ENCODE peak calls at places on chromosomes 3 and 15, in four cellular contexts. F is psoas muscle, Z is PC-9, Y is Peyer's patch. I is an unnamed sample. For H3K4me1 and H3K27me3, the result is how much of the 10 kb centered on the place peaks cover.

GRCh38 chr3:16136042-16136441 is 38.4 kb upstream of the GALNT15 start:
- DNase-seq in Y (no peak), Z (no peak), F (no peak), I (peak)

GRCh38 chr3:31077021-31077601 is 182.7 kb upstream of the GADL1 start:
- DNase-seq in Y (no peak), F (no peak), Z (peak), I (peak)

GRCh38 chr15:50227076-50227475 is 38.5 kb downstream of the HDC start:
- DNase-seq in Y (no peak), F (no peak), Z (no peak), I (peak)

GRCh38 chr15:34665498-34666116 is 82.2 kb upstream of the GOLGA8B start:
- DNase-seq in Y (no peak), Z (no peak), F (no peak), I (peak)

GRCh38 chr3:191051037-191051436 is 148.0 kb upstream of the OSTN start:
- DNase-seq in F (no peak), Y (no peak), Z (no peak), I (no peak)

GRCh38 chr3:79810101-79810500 is 42.3 kb upstream of the ROBO1 start:
- DNase-seq in F (no peak), Y (no peak), Z (no peak), I (no peak)

GRCh38 chr15:58771621-58772235 is 626 bp downstream of the MINDY2 start:
- DNase-seq in Z (peak), F (peak), Y (peak), I (peak)

GRCh38 chr3:195164573-195165263 is 106.2 kb downstream of the XXYLT1 start:
- DNase-seq in Y (no peak), Z (no peak), F (no peak), I (no peak)

GRCh38 chr3:183318846-183319770 is 66.1 kb downstream of the B3GNT5 start:
- DNase-seq in Z (no peak), F (no peak), Y (no peak), I (no peak)

GRCh38 chr3:40043444-40043755 is 234.0 kb downstream of the MYRIP start:
- DNase-seq in Z (no peak), F (no peak), Y (no peak), I (no peak)

GRCh38 chr3:52480768-52481715 is 14.1 kb upstream of the STAB1 start:
- DNase-seq in Y (no peak), Z (no peak), F (peak), I (peak)

GRCh38 chr3:177371903-177372302 is 174.6 kb upstream of the TBL1XR1 start:
- DNase-seq in Z (no peak), Y (no peak), F (no peak), I (no peak)

GRCh38 chr3:156449712-156450574 is 105.0 kb downstream of the SSR3 start:
- DNase-seq in Y (no peak), Z (no peak), F (no peak), I (peak)

GRCh38 chr3:189799366-189799765 is 168.2 kb downstream of the TP63 start:
- DNase-seq in F (no peak), Y (no peak), Z (no peak), I (no peak)

GRCh38 chr3:30618508-30618907 is 12.1 kb downstream of the TGFBR2 start:
- DNase-seq in Z (no peak), F (no peak), Y (no peak), I (no peak)

GRCh38 chr15:46768287-46768686 is 949.0 kb upstream of the SEMA6D start:
- DNase-seq in Y (no peak), Z (no peak), F (no peak), I (no peak)

GRCh38 chr3:99468918-99469317 is 169.5 kb upstream of the COL8A1 start:
- DNase-seq in F (no peak), Z (no peak), Y (no peak), I (no peak)

GRCh38 chr15:64989331-64990167 is at the start of gene SPG21:
- DNase-seq in Y (peak), Z (peak), F (peak), I (peak)

GRCh38 chr15:64991536-64992135 is 1.9 kb upstream of the SPG21 start:
- DNase-seq in Z (no peak), F (no peak), Y (no peak), I (peak)

GRCh38 chr15:64985382-64986033 is 4.2 kb downstream of the SPG21 start:
- DNase-seq in F (no peak), Z (no peak), Y (no peak), I (peak)

GRCh38 chr15:64990168-64990470 is 405 bp upstream of the SPG21 start:
- DNase-seq in F (no peak), Y (no peak), Z (no peak), I (no peak)

GRCh38 chr15:64987136-64987535 is 2.6 kb downstream of the SPG21 start:
- DNase-seq in Z (no peak), Y (no peak), F (no peak), I (peak)
- H3K4me1 ChIP-seq in Z (under half), Y (under half), F (under half), I (under half)

GRCh38 chr3:138433892-138434275 is 532 bp upstream of the ESYT3 start:
- DNase-seq in Y (no peak), Z (no peak), F (no peak), I (no peak)

GRCh38 chr3:138435840-138436239 is 1.4 kb downstream of the ESYT3 start:
- DNase-seq in Y (no peak), Z (no peak), F (no peak), I (peak)

GRCh38 chr3:138434276-138434874 is at the start of gene ESYT3:
- DNase-seq in F (peak), Y (peak), Z (peak), I (peak)

GRCh38 chr3:138437281-138437680 is 2.9 kb downstream of the ESYT3 start:
- DNase-seq in Y (no peak), F (no peak), Z (no peak), I (no peak)

GRCh38 chr3:138434875-138435772 is 708 bp downstream of the ESYT3 start:
- DNase-seq in F (no peak), Z (peak), Y (no peak), I (peak)
- H3K27me3 ChIP-seq in F (under half), Z (under half), Y (under half), I (under half)

GRCh38 chr3:188239577-188239976 is 85.6 kb downstream of the LPP start:
- DNase-seq in Y (no peak), Z (no peak), F (no peak), I (no peak)

GRCh38 chr3:188241072-188241471 is 87.1 kb downstream of the LPP start:
- DNase-seq in F (peak), Y (no peak), Z (no peak), I (peak)

GRCh38 chr3:188239035-188239434 is 85.1 kb downstream of the LPP start:
- DNase-seq in Z (no peak), Y (no peak), F (no peak), I (no peak)

GRCh38 chr3:188241883-188242282 is 87.9 kb downstream of the LPP start:
- DNase-seq in Y (no peak), Z (no peak), F (no peak), I (no peak)

DNA sequence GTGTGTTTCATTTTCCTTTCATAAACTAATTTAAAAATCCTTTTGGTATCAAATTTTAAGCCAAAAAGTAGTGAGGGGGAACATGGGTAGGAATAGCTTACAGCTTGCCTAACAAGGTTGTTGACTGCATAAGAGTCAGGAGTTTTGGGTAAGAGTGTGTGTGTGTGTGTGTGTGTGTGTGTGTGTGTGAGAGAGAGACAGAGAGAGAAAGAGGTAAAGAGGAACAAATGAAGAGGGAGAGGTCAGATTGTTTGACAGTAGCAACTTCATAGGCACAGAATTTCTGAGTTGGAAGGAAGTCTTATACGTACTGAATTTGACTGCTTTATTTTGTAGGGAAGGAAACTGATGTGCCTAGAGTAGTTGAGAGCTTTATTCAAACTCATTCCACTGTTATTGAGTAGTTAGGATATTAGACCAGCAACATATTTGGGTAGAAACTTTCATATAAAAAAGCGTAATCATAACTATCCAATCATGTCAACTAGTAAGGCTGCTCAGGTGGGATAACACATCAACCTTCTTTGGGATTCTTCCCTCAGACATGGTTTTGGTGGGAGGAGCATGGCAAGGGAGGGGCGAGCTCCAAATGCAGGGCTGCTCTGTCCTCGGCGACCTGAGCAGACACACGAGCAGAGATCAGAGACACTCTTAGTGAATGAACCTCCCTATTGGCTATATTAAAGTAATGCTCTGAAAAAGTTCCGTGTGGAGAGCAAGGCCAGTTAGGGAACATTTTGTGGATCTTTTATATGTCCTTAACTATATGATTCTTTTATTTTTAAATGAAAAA is 86.4 kb downstream of the LPP start:
- DNase-seq in Y (no peak), F (peak), Z (no peak), I (no peak)
- H3K4me1 ChIP-seq in Y (under half), F (under half), Z (under half), I (under half)

GRCh38 chr3:122984650-122985049 is 42.9 kb downstream of the SEMA5B start:
- DNase-seq in Y (no peak), Z (no peak), F (no peak), I (no peak)
- H3K27me3 ChIP-seq in Y (under half), Z (under half), F (under half), I (half or more)

DNA sequence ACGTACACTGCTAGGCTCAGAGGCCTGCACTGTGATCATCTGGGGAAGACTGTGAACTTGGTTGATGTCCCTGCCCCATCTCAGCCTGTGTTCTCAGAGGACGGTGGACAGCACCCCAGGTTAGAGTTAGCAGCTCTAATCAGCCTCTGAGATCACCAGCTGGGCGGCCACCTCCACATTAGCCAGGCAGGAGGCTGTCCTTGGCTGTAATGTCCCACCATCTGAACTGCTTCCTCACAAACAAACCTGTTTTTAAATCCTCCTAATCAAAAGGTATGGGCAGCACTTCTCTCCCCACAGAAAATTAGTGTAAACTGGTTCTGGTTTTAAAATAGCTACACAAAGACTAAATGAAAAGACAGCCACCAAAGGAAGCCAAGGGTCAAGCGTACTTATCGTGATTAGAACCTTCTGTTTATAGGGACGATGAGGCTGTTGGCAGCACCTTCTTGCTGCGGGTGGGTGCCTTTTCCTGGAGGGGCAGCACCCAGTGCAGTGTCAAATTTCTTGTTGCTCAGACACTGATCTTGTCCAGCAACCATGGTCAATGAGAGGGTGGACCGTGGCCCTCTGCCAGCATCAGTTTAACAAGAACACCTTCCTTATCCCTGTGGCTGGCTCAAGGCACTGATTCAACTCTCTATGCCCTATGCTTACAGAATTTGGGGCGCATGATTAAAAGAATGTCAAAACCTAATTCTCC is 24.6 kb downstream of the ACSBG1 start:
- DNase-seq in F (no peak), Z (peak), Y (peak), I (no peak)
- H3K4me1 ChIP-seq in F (half or more), Z (half or more), Y (under half), I (under half)

DNA sequence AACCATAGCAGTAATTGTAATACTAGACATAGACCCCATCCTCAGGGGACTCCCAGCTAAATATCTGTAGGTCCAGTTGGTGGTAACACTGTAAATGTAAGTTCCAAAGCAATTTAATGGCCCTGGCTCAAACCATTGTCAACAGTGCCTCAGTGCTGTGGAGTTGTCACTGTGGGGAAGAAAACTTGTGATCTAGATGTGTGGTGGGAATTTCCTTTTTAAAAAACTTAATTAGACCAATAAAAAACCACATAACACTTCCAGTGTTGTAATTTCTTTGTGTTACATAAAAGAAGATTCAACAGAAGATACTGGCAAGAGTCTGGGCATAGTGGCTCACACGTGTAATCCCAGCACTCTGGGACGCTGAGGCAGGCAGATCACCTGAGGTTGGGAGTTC is 138.6 kb upstream of the UMPS start:
- DNase-seq in Y (no peak), F (no peak), Z (no peak), I (no peak)
- H3K27me3 ChIP-seq in Y (under half), F (under half), Z (under half), I (under half)